ENCODE peak calls at places on chromosomes 13 and 19, in eight cellular contexts. D, W, O, X, H, L, P and S are unnamed samples. For H3K4me1, the result is how much of the 10 kb centered on the place peaks cover.

GRCh38 chr13:110388141-110388943 is 81.3 kb downstream of the COL4A2 start:
- DNase-seq in X (peak), D (no peak), H (peak), L (no peak), W (no peak), O (peak), P (peak), S (peak)

GRCh38 chr13:50529154-50529882 is 314.2 kb downstream of the DLEU7 start:
- DNase-seq in X (peak), W (peak), O (peak), D (peak), L (no peak), P (peak), H (peak), S (peak)

GRCh38 chr13:80118099-80118498 is 222.8 kb downstream of the SPRY2 start:
- DNase-seq in X (no peak), H (no peak), D (no peak), P (no peak), L (no peak), W (no peak), O (no peak), S (no peak)

GRCh38 chr13:32650705-32651311 is 64.6 kb downstream of the PDS5B start:
- DNase-seq in X (peak), L (peak), D (peak), O (peak), W (peak), P (no peak), H (peak), S (no peak)

GRCh38 chr13:79096099-79096498 is 310.0 kb downstream of the RBM26 start:
- DNase-seq in O (no peak), H (no peak), L (no peak), W (no peak), X (no peak), D (no peak), P (no peak), S (no peak)

GRCh38 chr19:46944918-46945628 is 74.6 kb upstream of the NPAS1 start:
- DNase-seq in D (peak), W (no peak), H (peak), X (peak), P (peak), O (peak), L (no peak), S (peak)

GRCh38 chr13:39401756-39402155 is 201.2 kb downstream of the LHFPL6 start:
- DNase-seq in W (no peak), X (no peak), O (no peak), D (no peak), H (peak), P (no peak), L (no peak), S (no peak)

GRCh38 chr19:8209111-8209964 is at the start of gene CERS4:
- DNase-seq in L (no peak), D (peak), O (peak), X (peak), P (peak), W (no peak), H (peak), S (peak)

GRCh38 chr19:43743059-43743458 is 11.7 kb downstream of the SMG9 start:
- DNase-seq in D (no peak), O (no peak), H (peak), W (no peak), X (peak), L (no peak), P (no peak), S (no peak)

GRCh38 chr19:54172764-54173699 is at the start of gene TMC4:
- DNase-seq in D (peak), H (no peak), X (no peak), W (peak), P (no peak), O (peak), L (no peak), S (no peak)
- TF ChIP-seq CTCF in D (peak), H (no peak), X (no peak), W (peak), P (no peak), O (peak), L (peak), S (no peak)

DNA sequence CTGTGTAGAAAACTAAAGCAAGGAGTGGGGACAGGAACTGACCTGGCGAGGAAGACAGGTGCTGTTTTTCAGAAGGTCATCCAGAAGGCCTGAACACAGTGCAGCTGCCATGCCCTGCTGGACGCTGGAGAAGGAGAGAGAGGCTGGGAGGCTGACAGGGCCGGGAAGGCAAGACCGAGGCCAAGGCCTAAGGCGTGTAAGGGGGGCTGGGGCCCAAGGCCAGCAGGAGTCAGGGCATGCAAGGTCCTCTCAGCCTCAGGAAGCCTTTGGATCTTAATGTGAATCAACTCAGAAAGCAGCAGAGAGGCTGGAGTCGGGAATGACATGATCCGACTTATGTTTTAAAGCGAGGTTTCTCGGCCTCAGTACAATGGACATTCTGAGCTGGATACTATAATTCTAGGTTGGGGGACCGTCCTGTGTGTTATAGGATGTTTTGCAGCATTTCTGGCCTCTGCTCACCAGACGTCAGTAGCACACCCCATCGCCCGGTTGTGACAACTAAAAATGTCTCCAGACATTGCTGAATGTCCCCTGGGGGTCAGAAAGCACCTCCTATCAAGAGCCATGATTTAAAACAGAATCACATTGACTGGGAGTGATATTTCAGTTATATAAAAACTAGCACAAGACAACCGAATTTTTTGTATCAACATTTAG is 530.4 kb downstream of the MYO16 start:
- DNase-seq in O (no peak), H (no peak), X (no peak), L (no peak), P (no peak), D (no peak), W (no peak), S (no peak)
- H3K4me1 ChIP-seq in O (under half), H (under half), X (under half), L (under half), P (under half), D (under half), W (half or more), S (under half)

DNA sequence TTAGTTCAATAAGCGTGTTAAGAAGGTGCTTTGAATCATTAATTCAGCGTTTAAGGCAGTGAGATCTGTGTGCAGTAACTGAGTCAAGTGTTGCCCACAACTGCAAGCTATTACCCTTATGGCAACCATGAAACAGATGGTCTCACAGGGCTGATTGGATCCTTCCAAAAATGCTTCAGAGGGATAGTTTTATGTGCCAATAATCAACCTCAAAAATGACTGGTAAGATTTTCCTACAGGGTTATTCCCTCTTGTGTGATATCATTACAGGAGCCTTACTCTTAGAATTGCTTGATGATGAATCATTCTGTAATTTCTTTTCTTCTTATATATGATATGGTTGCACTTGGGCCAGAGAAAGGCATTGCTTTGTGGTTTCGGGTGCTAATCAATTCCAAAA is 1299.2 kb upstream of the ATXN8OS start:
- DNase-seq in O (no peak), D (no peak), L (no peak), H (peak), P (no peak), W (no peak), X (no peak), S (no peak)
- H3K27ac ChIP-seq in O (no peak), D (no peak), L (no peak), H (no peak), P (no peak), W (no peak), X (no peak), S (no peak)

GRCh38 chr13:98471895-98472294 is 105.0 kb downstream of the STK24 start:
- DNase-seq in D (no peak), P (peak), L (no peak), W (no peak), X (no peak), O (no peak), H (no peak), S (no peak)
- TF ChIP-seq CTCF in D (no peak), P (peak), L (no peak), W (no peak), X (no peak), O (no peak), H (no peak), S (no peak)

GRCh38 chr19:16582486-16583261 is 10.5 kb upstream of the SLC35E1 start:
- DNase-seq in W (no peak), P (no peak), X (no peak), H (no peak), O (no peak), D (no peak), L (no peak), S (no peak)
- H3K4me1 ChIP-seq in W (under half), P (half or more), X (under half), H (under half), O (under half), D (half or more), L (under half), S (half or more)